ENCODE peak calls at places on chromosomes 4 and X, in five cellular contexts. G is heart right ventricle, W is prostate gland, N is aorta, K is colonic mucosa. F is an unnamed sample. For H3K4me1 and H3K9me3, the result is how much of the 10 kb centered on the place peaks cover.

GRCh38 chrX:122565952-122566351 is 618.1 kb upstream of the GRIA3 start:
- DNase-seq in G (peak), K (no peak), N (no peak), W (no peak), F (peak)

GRCh38 chr4:94889961-94890360 is 132.2 kb downstream of the BMPR1B start:
- DNase-seq in K (no peak), W (no peak), G (no peak), N (no peak), F (no peak)

GRCh38 chr4:98688416-98689290 is 30.2 kb upstream of the TSPAN5 start:
- DNase-seq in N (no peak), W (no peak), K (no peak), G (no peak), F (no peak)

GRCh38 chrX:39688576-39689373 is 409.0 kb downstream of the BCOR start:
- DNase-seq in G (peak), W (peak), N (peak), K (peak), F (peak)

GRCh38 chr4:111283066-111283677 is 660.3 kb upstream of the PITX2 start:
- DNase-seq in G (peak), K (peak), N (peak), W (peak), F (peak)

GRCh38 chr4:165151734-165152133 is 39.1 kb upstream of the TMEM192 start:
- DNase-seq in W (no peak), G (no peak), N (no peak), K (no peak), F (no peak)

GRCh38 chrX:74250574-74250973 is 53.4 kb upstream of the ZCCHC13 start:
- DNase-seq in K (no peak), N (no peak), W (no peak), G (no peak), F (no peak)

GRCh38 chr4:112448211-112448745 is 67.7 kb downstream of the NEUROG2 start:
- DNase-seq in G (no peak), K (no peak), N (no peak), W (no peak), F (no peak)

GRCh38 chrX:150730719-150731118 is 37.5 kb downstream of the MTMR1 start:
- DNase-seq in W (no peak), K (no peak), N (no peak), G (no peak), F (no peak)

GRCh38 chr4:128682942-128683666 is 126.4 kb upstream of the JADE1 start:
- DNase-seq in W (no peak), N (no peak), K (no peak), G (no peak), F (no peak)

GRCh38 chrX:70422886-70423336 is at the start of gene GDPD2:
- DNase-seq in G (no peak), K (peak), N (no peak), W (no peak), F (peak)

GRCh38 chrX:111006119-111006518 is 89.9 kb upstream of the PAK3 start:
- DNase-seq in W (no peak), K (no peak), G (no peak), N (no peak), F (no peak)

GRCh38 chr4:56424697-56425514 is 10.5 kb downstream of the PPAT start:
- DNase-seq in N (no peak), G (no peak), W (peak), K (peak), F (peak)

GRCh38 chr4:18568600-18568999 is 547.0 kb upstream of the LCORL start:
- DNase-seq in G (no peak), K (no peak), W (no peak), N (no peak), F (no peak)

GRCh38 chr4:142512161-142512560 is 333.9 kb downstream of the INPP4B start:
- DNase-seq in K (no peak), N (no peak), G (no peak), W (no peak), F (no peak)

GRCh38 chr4:121070274-121070673 is 2.1 kb downstream of the NDNF start:
- DNase-seq in W (no peak), K (peak), N (no peak), G (no peak), F (no peak)

GRCh38 chr4:3740256-3740655 is 25.9 kb upstream of the ADRA2C start:
- DNase-seq in N (no peak), W (no peak), K (no peak), G (no peak), F (no peak)

GRCh38 chr4:140115140-140115539 is 38.8 kb downstream of the MAML3 start:
- DNase-seq in K (no peak), G (no peak), N (no peak), W (no peak), F (no peak)

GRCh38 chr4:140117946-140118345 is 36.0 kb downstream of the MAML3 start:
- DNase-seq in W (no peak), G (no peak), N (no peak), K (no peak), F (no peak)

GRCh38 chr4:140116442-140117104 is 37.4 kb downstream of the MAML3 start:
- DNase-seq in W (no peak), N (no peak), K (no peak), G (no peak), F (no peak)

GRCh38 chr4:140122891-140123290 is 31.1 kb downstream of the MAML3 start:
- DNase-seq in W (no peak), N (no peak), G (no peak), K (no peak), F (no peak)

DNA sequence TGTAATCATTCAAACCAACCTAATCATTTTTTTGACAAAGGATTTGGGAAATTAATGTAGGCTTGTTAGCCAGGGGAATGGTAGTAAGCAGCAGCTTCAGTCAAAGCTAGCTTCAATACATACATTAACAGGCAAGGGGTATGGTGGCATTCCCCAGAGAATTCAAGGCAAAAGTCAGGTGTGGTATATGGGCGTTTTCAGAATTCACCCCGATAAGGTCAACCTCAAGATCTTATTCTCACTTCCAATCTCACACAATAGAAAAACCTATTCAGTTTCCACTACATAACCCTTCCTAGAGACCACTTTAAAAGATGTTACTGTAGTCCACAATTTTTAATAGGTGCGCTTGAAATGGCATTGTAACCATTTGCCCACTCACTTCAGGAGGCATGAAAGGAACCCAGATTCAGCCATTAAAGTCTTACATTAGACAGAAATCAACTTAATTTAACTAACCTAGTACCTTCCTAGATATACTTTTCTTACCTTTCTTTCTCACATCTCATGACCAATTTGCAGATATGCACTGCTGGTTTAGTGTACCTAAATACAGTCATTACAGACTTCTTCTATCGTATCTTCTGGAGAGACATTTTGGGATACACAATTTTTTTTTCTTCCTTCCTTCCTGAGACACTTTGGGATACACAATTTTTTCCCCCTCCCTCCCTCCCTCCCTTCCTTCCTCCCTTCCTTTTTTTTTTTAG is 34.9 kb downstream of the MAML3 start:
- DNase-seq in N (no peak), W (no peak), G (no peak), K (no peak), F (no peak)
- H3K4me1 ChIP-seq in N (under half), W (under half), G (under half), K (under half), F (under half)

GRCh38 chrX:153805436-153805835 is 11.0 kb downstream of the SSR4 start:
- DNase-seq in W (no peak), N (no peak), K (no peak), G (no peak), F (no peak)
- H3K9me3 ChIP-seq in W (under half), N (under half), K (under half), G (under half), F (under half)

DNA sequence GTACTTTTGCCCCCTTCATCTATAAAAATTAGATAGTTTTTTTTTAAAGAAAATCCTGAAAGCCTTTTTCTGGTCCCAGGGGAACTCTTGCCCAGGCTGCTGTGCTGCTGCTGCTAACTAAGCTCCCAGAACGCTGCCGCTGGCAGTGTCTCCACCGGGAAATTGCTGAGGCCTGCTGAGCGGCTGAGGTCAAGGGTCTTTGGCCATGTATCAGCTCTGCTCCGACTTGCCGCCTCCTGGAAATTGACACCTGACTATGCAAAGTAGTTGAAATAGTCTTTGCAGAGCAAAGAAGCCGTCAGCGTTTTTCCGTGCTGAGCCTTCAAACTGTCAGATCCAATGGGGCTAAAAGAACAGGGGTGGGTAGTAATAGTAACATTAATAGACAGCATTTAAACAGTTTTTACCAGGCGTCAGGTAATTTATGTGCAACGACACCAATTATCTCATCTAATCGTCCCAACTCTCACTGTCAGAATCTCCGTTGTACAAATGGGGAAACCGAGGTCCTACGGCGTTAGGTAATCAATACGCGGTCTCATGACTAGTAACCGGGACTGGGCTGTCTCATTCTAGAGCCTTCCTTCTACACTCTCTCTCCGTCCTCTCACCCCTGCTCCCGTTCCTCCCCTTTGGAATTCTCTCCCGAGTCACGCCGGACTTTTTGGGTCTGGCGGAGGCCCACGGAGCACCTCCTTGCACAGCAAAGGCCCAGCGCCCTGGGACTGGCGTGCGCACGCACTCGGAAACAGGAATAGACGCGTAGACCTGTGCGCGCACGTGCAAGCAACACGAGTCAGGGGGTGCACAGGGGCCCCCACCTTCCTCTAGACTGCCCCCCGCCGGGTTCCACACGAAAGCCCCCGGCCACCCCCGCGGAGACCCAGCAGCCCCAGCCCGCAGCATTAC is 595 bp downstream of the QDPR start:
- DNase-seq in G (peak), N (peak), K (peak), W (peak), F (peak)
- H3K27ac ChIP-seq in G (peak), N (no peak), K (peak), W (peak), F (peak)

GRCh38 chr4:13543648-13544555 is at the start of gene NKX3-2:
- DNase-seq in W (no peak), K (no peak), G (no peak), N (no peak), F (no peak)

GRCh38 chr4:13544556-13545393 is 467 bp upstream of the NKX3-2 start:
- DNase-seq in K (peak), G (peak), N (peak), W (peak), F (peak)

GRCh38 chr4:13541720-13542576 is 2.4 kb downstream of the NKX3-2 start:
- DNase-seq in G (no peak), W (peak), K (peak), N (no peak), F (peak)

GRCh38 chr4:13542577-13543042 is 1.7 kb downstream of the NKX3-2 start:
- DNase-seq in G (no peak), K (no peak), W (no peak), N (no peak), F (no peak)

DNA sequence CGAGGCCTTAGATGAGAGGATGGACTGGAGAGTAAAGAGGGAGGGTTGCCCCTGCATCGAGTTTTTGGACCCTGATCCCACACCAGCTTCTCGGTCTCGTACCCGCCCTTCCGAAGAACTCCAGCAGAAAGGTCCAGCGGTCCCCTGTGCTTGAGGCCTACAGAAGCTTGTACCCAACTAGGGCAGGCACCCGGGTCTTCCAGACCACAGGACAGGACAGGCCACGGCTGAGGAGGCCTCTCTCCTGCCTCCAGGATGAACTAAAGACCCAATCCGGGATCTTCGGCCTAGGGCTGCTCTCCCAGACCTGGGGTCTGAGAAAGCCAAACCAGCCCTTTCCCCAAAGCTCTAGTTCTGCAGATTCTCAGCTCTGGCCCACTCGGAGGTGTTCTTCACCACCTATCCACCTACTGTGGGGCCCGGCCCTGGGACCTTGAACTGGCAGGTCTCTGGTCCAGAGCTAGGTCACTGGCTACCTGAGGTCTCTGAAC is 1.2 kb downstream of the NKX3-2 start:
- DNase-seq in G (no peak), W (no peak), K (no peak), N (no peak), F (no peak)
- H3K4me1 ChIP-seq in G (under half), W (under half), K (under half), N (under half), F (half or more)

GRCh38 chr4:138935-139334 is 14.6 kb downstream of the ZNF718 start:
- DNase-seq in N (no peak), K (no peak), G (no peak), W (no peak), F (no peak)
- H3K9me3 ChIP-seq in N (under half), K (under half), G (half or more), W (under half), F (under half)

DNA sequence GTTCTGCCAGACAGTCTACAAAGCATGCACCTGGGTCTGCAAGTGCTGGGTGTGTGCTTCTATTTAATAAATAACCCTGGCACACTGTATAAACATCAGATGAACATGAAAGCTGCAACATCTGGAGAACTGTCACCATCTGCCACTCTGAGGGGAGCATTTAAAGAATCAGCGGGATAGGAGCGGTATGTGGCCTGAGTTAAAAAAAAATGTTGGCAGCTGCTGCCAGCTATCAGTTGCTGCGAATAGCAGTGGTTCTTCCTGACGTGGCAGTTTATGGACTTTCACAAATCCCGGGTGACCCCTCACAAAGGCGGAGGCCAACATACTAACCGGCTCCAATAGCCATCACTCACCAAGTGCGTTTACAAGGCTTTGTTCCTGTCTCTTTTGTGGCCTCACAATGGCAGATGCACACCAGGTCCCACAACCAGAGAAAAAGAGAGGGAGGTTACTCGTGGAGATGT is 95.1 kb downstream of the RASL11B start:
- DNase-seq in W (no peak), K (peak), N (no peak), G (no peak), F (no peak)
- H3K27ac ChIP-seq in W (no peak), K (no peak), N (no peak), G (peak), F (peak)